ENCODE peak calls at places on chromosome 19, in seven cellular contexts. One of them, this sample, is unnamed.

GRCh38 chr19:33649919-33650305 is 28.2 kb downstream of the CHST8 start:
- DNase-seq in choroid plexus epithelial cell: no peak
- DNase-seq in AG20443: no peak
- DNase-seq in dermis microvascular lymphatic vessel endothelial cell: no peak
- DNase-seq in HEK293T: no peak
- DNase-seq in effector CD4-positive, alpha-beta T cell: no peak
- DNase-seq in activated effector memory CD4-positive, alpha-beta T cell treated with anti-CD3 and anti-CD28 coated beads, Interleukin-2, amount 50 U/mL, for 16 hours: no peak
- DNase-seq in this sample: no peak

GRCh38 chr19:5002143-5002542 is 33.2 kb downstream of the KDM4B start:
- DNase-seq in AG20443: peak; percentile 63
- DNase-seq in dermis microvascular lymphatic vessel endothelial cell: no peak
- DNase-seq in activated effector memory CD4-positive, alpha-beta T cell treated with anti-CD3 and anti-CD28 coated beads, Interleukin-2, amount 50 U/mL, for 16 hours: no peak
- DNase-seq in choroid plexus epithelial cell: peak; percentile 40
- DNase-seq in effector CD4-positive, alpha-beta T cell: no peak
- DNase-seq in HEK293T: no peak
- DNase-seq in this sample: no peak

GRCh38 chr19:18317998-18318800 is 4.7 kb downstream of the LSM4 start:
- DNase-seq in effector CD4-positive, alpha-beta T cell: no peak
- DNase-seq in activated effector memory CD4-positive, alpha-beta T cell treated with anti-CD3 and anti-CD28 coated beads, Interleukin-2, amount 50 U/mL, for 16 hours: peak; percentile 81
- DNase-seq in AG20443: peak; percentile 3
- DNase-seq in choroid plexus epithelial cell: no peak
- DNase-seq in HEK293T: no peak
- DNase-seq in dermis microvascular lymphatic vessel endothelial cell: peak; percentile 73
- DNase-seq in this sample: no peak

GRCh38 chr19:19563348-19563848 is 25.3 kb downstream of the CILP2 start:
- DNase-seq in effector CD4-positive, alpha-beta T cell: no peak
- DNase-seq in dermis microvascular lymphatic vessel endothelial cell: no peak
- DNase-seq in activated effector memory CD4-positive, alpha-beta T cell treated with anti-CD3 and anti-CD28 coated beads, Interleukin-2, amount 50 U/mL, for 16 hours: no peak
- DNase-seq in AG20443: no peak
- DNase-seq in HEK293T: no peak
- DNase-seq in choroid plexus epithelial cell: no peak
- DNase-seq in this sample: no peak

GRCh38 chr19:45440873-45441654 is 17.3 kb upstream of the ERCC1 start:
- DNase-seq in choroid plexus epithelial cell: peak; percentile 73
- DNase-seq in dermis microvascular lymphatic vessel endothelial cell: no peak
- DNase-seq in HEK293T: no peak
- DNase-seq in activated effector memory CD4-positive, alpha-beta T cell treated with anti-CD3 and anti-CD28 coated beads, Interleukin-2, amount 50 U/mL, for 16 hours: no peak
- DNase-seq in effector CD4-positive, alpha-beta T cell: no peak
- DNase-seq in AG20443: peak; percentile 37
- DNase-seq in this sample: no peak

GRCh38 chr19:3959766-3960131 is 11.2 kb downstream of the DAPK3 start:
- DNase-seq in effector CD4-positive, alpha-beta T cell: no peak
- DNase-seq in HEK293T: no peak
- DNase-seq in choroid plexus epithelial cell: no peak
- DNase-seq in activated effector memory CD4-positive, alpha-beta T cell treated with anti-CD3 and anti-CD28 coated beads, Interleukin-2, amount 50 U/mL, for 16 hours: no peak
- DNase-seq in AG20443: no peak
- DNase-seq in dermis microvascular lymphatic vessel endothelial cell: no peak
- DNase-seq in this sample: no peak

GRCh38 chr19:57171551-57172081 is 4.3 kb upstream of the DUXA start:
- DNase-seq in HEK293T: peak; percentile 54
- DNase-seq in dermis microvascular lymphatic vessel endothelial cell: peak; percentile 19
- DNase-seq in AG20443: peak; percentile 72
- DNase-seq in choroid plexus epithelial cell: peak; percentile 61
- DNase-seq in effector CD4-positive, alpha-beta T cell: peak; percentile 18
- DNase-seq in activated effector memory CD4-positive, alpha-beta T cell treated with anti-CD3 and anti-CD28 coated beads, Interleukin-2, amount 50 U/mL, for 16 hours: peak; percentile 81
- DNase-seq in this sample: no peak

GRCh38 chr19:54660967-54661366 is 1.8 kb upstream of the LILRB4 start:
- DNase-seq in effector CD4-positive, alpha-beta T cell: no peak
- DNase-seq in dermis microvascular lymphatic vessel endothelial cell: no peak
- DNase-seq in activated effector memory CD4-positive, alpha-beta T cell treated with anti-CD3 and anti-CD28 coated beads, Interleukin-2, amount 50 U/mL, for 16 hours: no peak
- DNase-seq in HEK293T: no peak
- DNase-seq in choroid plexus epithelial cell: no peak
- DNase-seq in AG20443: no peak
- DNase-seq in this sample: no peak

GRCh38 chr19:33438016-33438671 is 64.6 kb downstream of the CEBPG start:
- DNase-seq in effector CD4-positive, alpha-beta T cell: no peak
- DNase-seq in HEK293T: no peak
- DNase-seq in choroid plexus epithelial cell: peak; percentile 22
- DNase-seq in activated effector memory CD4-positive, alpha-beta T cell treated with anti-CD3 and anti-CD28 coated beads, Interleukin-2, amount 50 U/mL, for 16 hours: peak; percentile 38
- DNase-seq in dermis microvascular lymphatic vessel endothelial cell: peak; percentile 24
- DNase-seq in AG20443: peak; percentile 39
- DNase-seq in this sample: no peak

GRCh38 chr19:13262450-13262849 is 112.2 kb downstream of the IER2 start:
- DNase-seq in HEK293T: peak; percentile 52
- DNase-seq in AG20443: peak; percentile 60
- DNase-seq in choroid plexus epithelial cell: peak; percentile 74
- DNase-seq in effector CD4-positive, alpha-beta T cell: no peak
- DNase-seq in activated effector memory CD4-positive, alpha-beta T cell treated with anti-CD3 and anti-CD28 coated beads, Interleukin-2, amount 50 U/mL, for 16 hours: no peak
- DNase-seq in dermis microvascular lymphatic vessel endothelial cell: peak; percentile 59
- DNase-seq in this sample: peak; percentile 34

GRCh38 chr19:1287622-1288527 is 2.2 kb downstream of the EFNA2 start:
- DNase-seq in dermis microvascular lymphatic vessel endothelial cell: no peak
- DNase-seq in AG20443: peak; percentile 70
- DNase-seq in HEK293T: no peak
- DNase-seq in choroid plexus epithelial cell: no peak
- DNase-seq in activated effector memory CD4-positive, alpha-beta T cell treated with anti-CD3 and anti-CD28 coated beads, Interleukin-2, amount 50 U/mL, for 16 hours: no peak
- DNase-seq in effector CD4-positive, alpha-beta T cell: no peak
- DNase-seq in this sample: no peak

GRCh38 chr19:7550987-7551761 is 15.7 kb downstream of the PNPLA6 start:
- DNase-seq in activated effector memory CD4-positive, alpha-beta T cell treated with anti-CD3 and anti-CD28 coated beads, Interleukin-2, amount 50 U/mL, for 16 hours: peak; percentile 69
- DNase-seq in AG20443: peak; percentile 75
- DNase-seq in choroid plexus epithelial cell: peak; percentile 85
- DNase-seq in HEK293T: peak; percentile 93
- DNase-seq in effector CD4-positive, alpha-beta T cell: no peak
- DNase-seq in dermis microvascular lymphatic vessel endothelial cell: peak; percentile 39
- DNase-seq in this sample: no peak

GRCh38 chr19:34707661-34708060 is 26.4 kb upstream of the ZNF181 start:
- DNase-seq in activated effector memory CD4-positive, alpha-beta T cell treated with anti-CD3 and anti-CD28 coated beads, Interleukin-2, amount 50 U/mL, for 16 hours: no peak
- DNase-seq in dermis microvascular lymphatic vessel endothelial cell: no peak
- DNase-seq in effector CD4-positive, alpha-beta T cell: no peak
- DNase-seq in HEK293T: no peak
- DNase-seq in AG20443: no peak
- DNase-seq in choroid plexus epithelial cell: no peak
- DNase-seq in this sample: no peak

GRCh38 chr19:33273881-33274662 is 28.3 kb downstream of the CEBPA start:
- DNase-seq in dermis microvascular lymphatic vessel endothelial cell: peak; percentile 19
- DNase-seq in HEK293T: no peak
- DNase-seq in AG20443: peak; percentile 85
- DNase-seq in choroid plexus epithelial cell: peak; percentile 92
- DNase-seq in activated effector memory CD4-positive, alpha-beta T cell treated with anti-CD3 and anti-CD28 coated beads, Interleukin-2, amount 50 U/mL, for 16 hours: peak; percentile 77
- DNase-seq in effector CD4-positive, alpha-beta T cell: no peak
- DNase-seq in this sample: peak; percentile 3

GRCh38 chr19:16351133-16351809 is 26.6 kb downstream of the KLF2 start:
- DNase-seq in HEK293T: no peak
- DNase-seq in AG20443: peak; percentile 67
- DNase-seq in dermis microvascular lymphatic vessel endothelial cell: peak; percentile 80
- DNase-seq in effector CD4-positive, alpha-beta T cell: no peak
- DNase-seq in choroid plexus epithelial cell: no peak
- DNase-seq in activated effector memory CD4-positive, alpha-beta T cell treated with anti-CD3 and anti-CD28 coated beads, Interleukin-2, amount 50 U/mL, for 16 hours: no peak
- DNase-seq in this sample: no peak

GRCh38 chr19:540867-541637 is 2.8 kb upstream of the GZMM start:
- DNase-seq in activated effector memory CD4-positive, alpha-beta T cell treated with anti-CD3 and anti-CD28 coated beads, Interleukin-2, amount 50 U/mL, for 16 hours: no peak
- DNase-seq in dermis microvascular lymphatic vessel endothelial cell: no peak
- DNase-seq in HEK293T: no peak
- DNase-seq in effector CD4-positive, alpha-beta T cell: no peak
- DNase-seq in choroid plexus epithelial cell: no peak
- DNase-seq in AG20443: no peak
- DNase-seq in this sample: no peak

GRCh38 chr19:52270266-52270885 is 989 bp downstream of the ZNF766 start:
- DNase-seq in AG20443: peak; percentile 59
- DNase-seq in activated effector memory CD4-positive, alpha-beta T cell treated with anti-CD3 and anti-CD28 coated beads, Interleukin-2, amount 50 U/mL, for 16 hours: no peak
- DNase-seq in HEK293T: no peak
- DNase-seq in dermis microvascular lymphatic vessel endothelial cell: peak; percentile 22
- DNase-seq in effector CD4-positive, alpha-beta T cell: no peak
- DNase-seq in choroid plexus epithelial cell: no peak
- DNase-seq in this sample: no peak

GRCh38 chr19:29014857-29015436 is 198.0 kb downstream of the UQCRFS1 start:
- DNase-seq in effector CD4-positive, alpha-beta T cell: no peak
- DNase-seq in HEK293T: no peak
- DNase-seq in choroid plexus epithelial cell: no peak
- DNase-seq in activated effector memory CD4-positive, alpha-beta T cell treated with anti-CD3 and anti-CD28 coated beads, Interleukin-2, amount 50 U/mL, for 16 hours: no peak
- DNase-seq in dermis microvascular lymphatic vessel endothelial cell: no peak
- DNase-seq in AG20443: no peak
- DNase-seq in this sample: no peak

GRCh38 chr19:48123907-48124675 is 13.5 kb upstream of the PLA2G4C start:
- DNase-seq in effector CD4-positive, alpha-beta T cell: no peak
- DNase-seq in activated effector memory CD4-positive, alpha-beta T cell treated with anti-CD3 and anti-CD28 coated beads, Interleukin-2, amount 50 U/mL, for 16 hours: no peak
- DNase-seq in dermis microvascular lymphatic vessel endothelial cell: peak; percentile 98
- DNase-seq in choroid plexus epithelial cell: peak; percentile 31
- DNase-seq in AG20443: peak; percentile 53
- DNase-seq in HEK293T: no peak
- DNase-seq in this sample: peak; percentile 71

GRCh38 chr19:28294395-28294794 is 918.6 kb downstream of the UQCRFS1 start:
- DNase-seq in activated effector memory CD4-positive, alpha-beta T cell treated with anti-CD3 and anti-CD28 coated beads, Interleukin-2, amount 50 U/mL, for 16 hours: no peak
- DNase-seq in AG20443: peak; percentile 88
- DNase-seq in HEK293T: no peak
- DNase-seq in choroid plexus epithelial cell: peak; percentile 63
- DNase-seq in dermis microvascular lymphatic vessel endothelial cell: peak; percentile 33
- DNase-seq in effector CD4-positive, alpha-beta T cell: no peak
- DNase-seq in this sample: no peak

GRCh38 chr19:7063339-7063738 is 4.9 kb upstream of the MBD3L3 start:
- DNase-seq in HEK293T: no peak
- DNase-seq in choroid plexus epithelial cell: no peak
- DNase-seq in dermis microvascular lymphatic vessel endothelial cell: no peak
- DNase-seq in activated effector memory CD4-positive, alpha-beta T cell treated with anti-CD3 and anti-CD28 coated beads, Interleukin-2, amount 50 U/mL, for 16 hours: no peak
- DNase-seq in effector CD4-positive, alpha-beta T cell: no peak
- DNase-seq in AG20443: no peak
- DNase-seq in this sample: no peak

This sample was measured in glomerular endothelial cell.